ENCODE peak calls at places on chromosomes 12 and 14, in five cellular contexts. Q is H1, C is mesenchymal stem cell, V is neuronal stem cell, I is H9. T is an unnamed sample.

GRCh38 chr12:125081427-125081826 is 16.2 kb downstream of the AACS start:
- DNase-seq in Q (no peak), C (no peak), V (no peak), I (no peak), T (no peak)

GRCh38 chr12:89861086-89861485 is 152.4 kb upstream of the ATP2B1 start:
- DNase-seq in Q (no peak), C (peak), V (no peak), I (no peak), T (no peak)

GRCh38 chr14:65077318-65077717 is 25.0 kb downstream of the MAX start:
- DNase-seq in Q (no peak), C (no peak), V (no peak), I (peak), T (no peak)

GRCh38 chr12:53236443-53237111 is 4.6 kb upstream of the RARG start:
- DNase-seq in Q (no peak), C (no peak), V (no peak), I (peak), T (no peak)

GRCh38 chr14:67623114-67623513 is 3.4 kb downstream of the ARG2 start:
- DNase-seq in Q (no peak), C (no peak), V (no peak), I (no peak), T (no peak)

GRCh38 chr12:17511369-17511768 is 578.6 kb downstream of the RERGL start:
- DNase-seq in Q (no peak), C (no peak), V (no peak), I (no peak), T (no peak)

GRCh38 chr12:78192979-78193378 is 362.3 kb downstream of the NAV3 start:
- DNase-seq in Q (no peak), C (no peak), V (no peak), I (no peak), T (no peak)

GRCh38 chr12:75984577-75985182 is 46.9 kb downstream of the PHLDA1 start:
- DNase-seq in Q (no peak), C (no peak), V (no peak), I (no peak), T (no peak)

GRCh38 chr14:22554706-22555572 is 34.1 kb downstream of the DAD1 start:
- DNase-seq in Q (no peak), C (no peak), V (no peak), I (no peak), T (no peak)

GRCh38 chr14:50521912-50522341 is 10.4 kb downstream of the MAP4K5 start:
- DNase-seq in Q (no peak), C (peak), V (no peak), I (no peak), T (no peak)

GRCh38 chr14:93974833-93975232 is 1.5 kb downstream of the ASB2 start:
- DNase-seq in Q (no peak), C (no peak), V (no peak), I (no peak), T (no peak)

GRCh38 chr12:131831021-131831571 is 2.9 kb downstream of the MMP17 start:
- DNase-seq in Q (no peak), C (peak), V (no peak), I (no peak), T (no peak)

GRCh38 chr14:86013663-86014062 is 483.7 kb downstream of the FLRT2 start:
- DNase-seq in Q (no peak), C (peak), V (no peak), I (no peak), T (no peak)

GRCh38 chr14:33711761-33712160 is 239.1 kb downstream of the EGLN3 start:
- DNase-seq in Q (no peak), C (no peak), V (no peak), I (no peak), T (no peak)

GRCh38 chr14:103188691-103189480 is 65.6 kb downstream of the TNFAIP2 start:
- DNase-seq in Q (peak), C (peak), V (no peak), I (peak), T (peak)

GRCh38 chr14:90458536-90458935 is 61.7 kb downstream of the CALM1 start:
- DNase-seq in Q (no peak), C (no peak), V (no peak), I (no peak), T (no peak)

GRCh38 chr12:62458626-62459025 is 8.0 kb upstream of the MON2 start:
- DNase-seq in Q (no peak), C (no peak), V (no peak), I (no peak), T (no peak)

GRCh38 chr12:39846971-39847661 is 227.5 kb upstream of the ABCD2 start:
- DNase-seq in Q (no peak), C (no peak), V (no peak), I (no peak), T (peak)

GRCh38 chr14:38527502-38527878 is 271.6 kb upstream of the CLEC14A start:
- DNase-seq in Q (no peak), C (no peak), V (no peak), I (no peak), T (no peak)

GRCh38 chr12:95402096-95402495 is 71.9 kb upstream of the METAP2 start:
- DNase-seq in Q (no peak), C (no peak), V (no peak), I (peak), T (peak)

GRCh38 chr12:5171701-5172100 is 128.0 kb downstream of the KCNA5 start:
- DNase-seq in Q (peak), C (peak), V (peak), I (peak), T (peak)

GRCh38 chr14:71764701-71765347 is 167.4 kb upstream of the RGS6 start:
- DNase-seq in Q (no peak), C (peak), V (no peak), I (no peak), T (no peak)

GRCh38 chr14:105120056-105120455 is 48.5 kb downstream of the JAG2 start:
- DNase-seq in Q (no peak), C (no peak), V (no peak), I (no peak), T (peak)

GRCh38 chr14:100691395-100692025 is 35.2 kb upstream of the DLK1 start:
- DNase-seq in Q (no peak), C (no peak), V (no peak), I (no peak), T (no peak)

GRCh38 chr12:93825926-93826599 is 148.9 kb downstream of the CRADD start:
- DNase-seq in Q (no peak), C (no peak), V (no peak), I (no peak), T (no peak)

GRCh38 chr12:93727911-93728310 is 50.7 kb downstream of the CRADD start:
- DNase-seq in Q (no peak), C (no peak), V (no peak), I (no peak), T (no peak)

GRCh38 chr14:103562135-103562384 is 397 bp downstream of the BAG5 start:
- DNase-seq in Q (no peak), C (no peak), V (no peak), I (no peak), T (no peak)

GRCh38 chr12:69916541-69917270 is 91.7 kb downstream of the MYRFL start:
- DNase-seq in Q (no peak), C (peak), V (no peak), I (no peak), T (no peak)

GRCh38 chr12:4282103-4282891 is 8.7 kb downstream of the CCND2 start:
- DNase-seq in Q (peak), C (no peak), V (no peak), I (peak), T (no peak)

GRCh38 chr14:64891839-64892375 is 12.2 kb upstream of the SPTB start:
- DNase-seq in Q (no peak), C (peak), V (no peak), I (no peak), T (peak)

GRCh38 chr12:51913071-51914033 is 6.0 kb downstream of the ACVRL1 start:
- DNase-seq in Q (peak), C (no peak), V (no peak), I (peak), T (no peak)

GRCh38 chr12:95608252-95609033 is 57.2 kb upstream of the USP44 start:
- DNase-seq in Q (no peak), C (peak), V (no peak), I (peak), T (no peak)

GRCh38 chr12:125185740-125186470 is 120.7 kb downstream of the AACS start:
- DNase-seq in Q (peak), C (peak), V (peak), I (peak), T (peak)

GRCh38 chr12:57738661-57739237 is at the start of gene AGAP2:
- DNase-seq in Q (peak), C (no peak), V (no peak), I (peak), T (no peak)

GRCh38 chr12:104219908-104220404 is 4.4 kb downstream of the TXNRD1 start:
- DNase-seq in Q (peak), C (peak), V (no peak), I (no peak), T (peak)

GRCh38 chr14:50928002-50928635 is 16.2 kb downstream of the PYGL start:
- DNase-seq in Q (no peak), C (peak), V (no peak), I (no peak), T (peak)

GRCh38 chr14:88032373-88032772 is 27.4 kb downstream of the GPR65 start:
- DNase-seq in Q (no peak), C (no peak), V (no peak), I (no peak), T (no peak)

GRCh38 chr14:88029500-88029899 is 24.6 kb downstream of the GPR65 start:
- DNase-seq in Q (no peak), C (no peak), V (no peak), I (no peak), T (no peak)

GRCh38 chr14:88026890-88027289 is 22.0 kb downstream of the GPR65 start:
- DNase-seq in Q (no peak), C (no peak), V (no peak), I (no peak), T (no peak)

GRCh38 chr14:88030079-88030478 is 25.1 kb downstream of the GPR65 start:
- DNase-seq in Q (no peak), C (no peak), V (no peak), I (no peak), T (no peak)

DNA sequence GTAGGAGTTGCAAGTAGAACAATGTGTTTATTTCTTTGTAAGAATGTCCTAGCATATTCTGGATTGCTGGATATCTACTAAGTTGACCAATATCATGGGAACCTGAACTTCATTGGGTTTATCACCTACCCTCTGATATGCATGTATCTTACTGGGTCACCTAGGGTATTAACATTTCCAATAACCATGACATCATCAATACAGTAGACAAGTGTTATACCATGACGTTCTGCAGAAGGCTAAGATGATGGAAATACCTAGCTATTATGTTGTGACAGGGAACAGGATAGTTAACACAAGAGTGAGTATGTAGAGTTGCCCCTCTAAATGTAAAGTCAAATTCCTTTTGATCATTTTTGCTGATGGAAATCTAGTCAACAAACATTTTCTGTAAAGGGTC is 26.0 kb downstream of the GPR65 start:
- DNase-seq in Q (no peak), C (no peak), V (no peak), I (no peak), T (no peak)
- H4K8ac ChIP-seq in Q (no peak), C (no peak), V (no peak), I (no peak), T (no peak)

DNA sequence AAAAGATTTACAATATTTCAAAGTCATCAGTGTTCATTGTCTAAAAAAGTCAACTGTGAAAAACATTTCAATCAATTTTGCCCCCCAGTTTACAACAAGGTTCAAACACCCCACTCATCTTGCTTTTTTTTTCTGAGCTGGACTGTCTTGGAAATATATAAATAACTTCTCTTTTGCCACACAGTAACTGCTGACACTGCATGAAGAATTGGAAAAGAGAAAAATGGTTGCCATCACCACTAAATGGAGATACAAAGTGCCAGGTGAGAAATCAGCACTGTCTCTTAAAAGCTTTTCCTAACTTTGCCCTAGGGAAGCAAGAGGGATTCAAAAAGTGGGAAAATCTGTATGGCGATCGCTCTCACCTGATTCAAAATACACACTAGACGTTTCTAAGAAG is 101.4 kb downstream of the TRAFD1 start:
- DNase-seq in Q (no peak), C (no peak), V (no peak), I (no peak), T (no peak)
- H2BK12ac ChIP-seq in Q (no peak), C (no peak), V (no peak), I (no peak), T (no peak)

DNA sequence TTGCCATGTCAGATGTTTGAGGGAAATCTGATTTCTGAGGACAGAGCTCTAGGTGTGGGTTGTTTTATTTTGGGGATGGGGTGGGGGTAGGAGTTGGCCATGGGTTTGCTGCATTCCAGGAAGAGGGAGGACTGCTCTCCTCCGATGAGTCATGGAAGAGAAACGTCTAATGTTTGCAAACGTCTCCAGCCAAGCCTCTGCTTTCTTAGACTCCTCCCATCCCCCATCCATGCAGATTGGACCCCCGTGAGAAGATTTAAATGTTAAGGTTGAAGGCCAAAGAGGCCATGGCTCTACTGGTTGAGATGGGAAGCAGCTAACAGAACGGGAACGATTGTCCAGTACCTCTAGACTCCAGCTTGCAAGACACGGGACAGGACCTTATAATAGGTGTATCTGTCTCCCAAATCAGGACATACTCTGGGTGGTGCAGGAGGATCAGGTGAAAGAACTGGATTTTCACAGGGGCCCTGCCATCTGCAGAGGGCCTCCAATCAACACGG is 11.4 kb upstream of the ATP2A2 start:
- DNase-seq in Q (no peak), C (peak), V (no peak), I (peak), T (no peak)
- H3K14ac ChIP-seq in Q (no peak), C (no peak), V (no peak), I (no peak), T (no peak)

GRCh38 chr12:22627351-22627750 is 2.4 kb downstream of the ETNK1 start:
- DNase-seq in Q (no peak), C (peak), V (no peak), I (no peak), T (no peak)

GRCh38 chr12:22625671-22626251 is 790 bp downstream of the ETNK1 start:
- DNase-seq in Q (peak), C (peak), V (peak), I (peak), T (peak)

GRCh38 chr12:22624573-22624907 is 431 bp upstream of the ETNK1 start:
- DNase-seq in Q (no peak), C (no peak), V (no peak), I (no peak), T (no peak)

GRCh38 chr12:22626429-22626828 is 1.5 kb downstream of the ETNK1 start:
- DNase-seq in Q (no peak), C (peak), V (no peak), I (no peak), T (peak)

GRCh38 chr12:22624908-22625646 is at the start of gene ETNK1:
- DNase-seq in Q (peak), C (peak), V (peak), I (peak), T (peak)
- H4K8ac ChIP-seq in Q (peak), C (peak), V (peak), I (no peak), T (peak)

DNA sequence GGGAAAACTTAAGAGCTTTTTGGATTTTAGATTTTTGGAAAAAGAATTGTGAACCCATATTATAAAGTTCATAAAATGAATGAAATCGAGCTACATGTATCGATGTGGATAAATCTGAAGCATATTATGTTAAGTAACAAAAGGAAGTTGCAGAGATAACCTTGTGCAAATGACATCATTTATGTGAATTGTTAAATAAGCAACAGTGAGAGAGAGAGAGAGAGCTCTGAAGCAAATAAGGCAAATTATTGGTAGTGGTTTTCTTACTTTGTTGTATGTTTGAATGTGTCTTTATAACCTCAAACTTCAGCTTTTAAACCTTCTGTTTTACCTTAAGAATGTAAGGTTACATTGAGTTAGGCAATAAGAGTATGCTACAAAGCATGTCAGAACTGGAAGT is 78.8 kb downstream of the ERC1 start:
- DNase-seq in Q (no peak), C (no peak), V (no peak), I (no peak), T (no peak)
- H2BK12ac ChIP-seq in Q (no peak), C (no peak), V (no peak), I (no peak), T (no peak)

GRCh38 chr12:26631846-26632245 is 201.1 kb downstream of the ITPR2 start:
- DNase-seq in Q (no peak), C (no peak), V (no peak), I (no peak), T (no peak)

GRCh38 chr12:26630546-26631027 is 202.4 kb downstream of the ITPR2 start:
- DNase-seq in Q (no peak), C (peak), V (no peak), I (no peak), T (peak)

GRCh38 chr12:26629864-26630263 is 203.1 kb downstream of the ITPR2 start:
- DNase-seq in Q (no peak), C (peak), V (no peak), I (no peak), T (no peak)

GRCh38 chr12:26627335-26627734 is 205.7 kb downstream of the ITPR2 start:
- DNase-seq in Q (no peak), C (no peak), V (no peak), I (no peak), T (peak)

GRCh38 chr12:26628234-26628633 is 204.8 kb downstream of the ITPR2 start:
- DNase-seq in Q (no peak), C (no peak), V (no peak), I (no peak), T (peak)
- H3K14ac ChIP-seq in Q (no peak), C (no peak), V (no peak), I (no peak), T (no peak)

GRCh38 chr12:92602476-92602875 is 100.3 kb upstream of the PLEKHG7 start:
- DNase-seq in Q (no peak), C (peak), V (no peak), I (no peak), T (peak)
- H4K8ac ChIP-seq in Q (no peak), C (no peak), V (no peak), I (no peak), T (no peak)

T was measured in trophoblast cell.